ENCODE peak calls at places on chromosomes 1 and 21, in five cellular contexts. V is GM12891, M is body of pancreas, P is prostate gland, Y is heart left ventricle. I is an unnamed sample.

GRCh38 chr1:117605164-117605810 is 561 bp upstream of the TENT5C start:
- DNase-seq in V (no peak), M (peak), P (peak), Y (peak), I (no peak)

GRCh38 chr21:28207776-28208175 is 784.9 kb downstream of the LTN1 start:
- DNase-seq in V (no peak), M (no peak), P (no peak), Y (no peak), I (no peak)

GRCh38 chr1:99776133-99776532 is 9.7 kb upstream of the FRRS1 start:
- DNase-seq in V (no peak), M (no peak), P (no peak), Y (no peak), I (no peak)

GRCh38 chr21:38751379-38752050 is 54.2 kb upstream of the ETS2 start:
- DNase-seq in V (no peak), M (no peak), P (no peak), Y (peak), I (no peak)

GRCh38 chr1:22190731-22191130 is 47.8 kb upstream of the WNT4 start:
- DNase-seq in V (no peak), M (no peak), P (no peak), Y (no peak), I (no peak)

GRCh38 chr1:41957568-41957967 is 38.8 kb upstream of the HIVEP3 start:
- DNase-seq in V (no peak), M (no peak), P (no peak), Y (peak), I (peak)

GRCh38 chr1:169236143-169236542 is 129.7 kb downstream of the ATP1B1 start:
- DNase-seq in V (no peak), M (no peak), P (no peak), Y (no peak), I (no peak)

GRCh38 chr1:216325946-216326345 is 97.3 kb downstream of the USH2A start:
- DNase-seq in V (no peak), M (no peak), P (no peak), Y (no peak), I (no peak)

GRCh38 chr1:219488275-219488674 is 124.6 kb downstream of the ZC3H11B start:
- DNase-seq in V (no peak), M (no peak), P (no peak), Y (no peak), I (no peak)

GRCh38 chr1:7888248-7889010 is 35.6 kb upstream of the UTS2 start:
- DNase-seq in V (no peak), M (no peak), P (no peak), Y (no peak), I (no peak)

GRCh38 chr1:76274302-76274701 is 199.8 kb downstream of the ST6GALNAC3 start:
- DNase-seq in V (no peak), M (no peak), P (no peak), Y (no peak), I (no peak)

GRCh38 chr1:226634156-226634588 is 85.6 kb downstream of the STUM start:
- DNase-seq in V (peak), M (peak), P (peak), Y (peak), I (peak)

GRCh38 chr1:79614762-79615161 is 608.2 kb upstream of the ADGRL4 start:
- DNase-seq in V (no peak), M (no peak), P (no peak), Y (no peak), I (no peak)

GRCh38 chr1:215717677-215718076 is 150.6 kb downstream of the KCTD3 start:
- DNase-seq in V (no peak), M (no peak), P (no peak), Y (no peak), I (no peak)

GRCh38 chr1:85200870-85201339 is at the start of gene SYDE2:
- DNase-seq in V (peak), M (peak), P (peak), Y (peak), I (peak)

GRCh38 chr1:40802078-40803075 is 18.8 kb downstream of the KCNQ4 start:
- DNase-seq in V (peak), M (peak), P (peak), Y (peak), I (no peak)

GRCh38 chr1:195956845-195957244 is 651.4 kb downstream of the KCNT2 start:
- DNase-seq in V (no peak), M (no peak), P (no peak), Y (no peak), I (no peak)

GRCh38 chr1:213973129-213973528 is 14.6 kb upstream of the PROX1 start:
- DNase-seq in V (no peak), M (no peak), P (no peak), Y (no peak), I (no peak)

GRCh38 chr1:84845357-84845756 is 47.6 kb downstream of the LPAR3 start:
- DNase-seq in V (no peak), M (no peak), P (no peak), Y (no peak), I (no peak)

GRCh38 chr1:238409191-238409846 is 518.6 kb upstream of the ZP4 start:
- DNase-seq in V (no peak), M (no peak), P (no peak), Y (no peak), I (peak)

GRCh38 chr1:5992814-5993552 is 758 bp upstream of the NPHP4 start:
- DNase-seq in V (no peak), M (no peak), P (no peak), Y (no peak), I (peak)

GRCh38 chr1:5991784-5992033 is 516 bp downstream of the NPHP4 start:
- DNase-seq in V (peak), M (no peak), P (no peak), Y (no peak), I (peak)

GRCh38 chr1:5990913-5991783 is 1.1 kb downstream of the NPHP4 start:
- DNase-seq in V (peak), M (peak), P (no peak), Y (no peak), I (peak)

GRCh38 chr1:5993553-5994510 is 1.6 kb upstream of the NPHP4 start:
- DNase-seq in V (no peak), M (no peak), P (no peak), Y (no peak), I (no peak)

DNA sequence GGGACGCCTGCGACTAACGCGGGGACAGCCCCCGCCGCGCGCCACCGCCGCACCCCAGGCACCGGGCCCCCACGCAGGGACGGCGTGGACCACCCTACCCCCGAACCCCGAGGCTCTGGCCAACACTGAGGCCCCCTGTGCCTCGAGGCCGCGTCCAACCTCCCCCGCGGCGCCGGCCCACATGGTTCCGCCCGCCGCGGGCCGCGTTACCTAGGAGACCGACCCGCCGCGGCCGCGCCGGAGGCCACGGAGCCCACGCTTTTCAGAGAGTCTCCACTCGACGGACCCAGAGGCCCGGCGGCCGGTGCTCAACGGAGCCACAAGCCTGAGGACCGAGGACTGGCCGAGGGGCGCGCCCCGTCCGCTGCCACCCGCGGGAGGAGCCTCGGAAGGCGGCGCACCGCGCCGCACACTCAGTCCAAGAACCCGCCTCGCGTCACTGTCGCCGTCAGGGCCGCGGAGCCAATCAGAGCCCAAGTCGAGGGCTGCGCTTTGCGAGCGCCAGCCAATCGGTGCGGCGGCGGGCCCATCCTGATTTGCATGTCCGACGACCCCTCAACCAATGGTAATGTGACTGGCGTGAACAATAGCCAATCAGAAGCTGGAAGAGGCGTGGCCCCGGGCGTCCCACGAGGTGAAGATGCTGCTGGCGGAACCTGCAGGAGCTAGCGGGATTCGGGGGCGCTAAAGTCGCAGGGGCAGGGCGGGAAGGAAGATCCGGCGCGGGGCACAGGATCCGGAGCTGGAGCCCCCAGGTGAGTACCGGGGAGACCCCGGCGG is at the start of gene NPHP4:
- DNase-seq in V (peak), M (peak), P (peak), Y (peak), I (peak)
- TF ChIP-seq POLR2A in V (no peak), M (no peak), P (peak), Y (no peak), I (peak)

GRCh38 chr1:179816196-179816960 is 61.2 kb downstream of the TOR1AIP2 start:
- DNase-seq in V (no peak), M (no peak), P (no peak), Y (peak), I (no peak)
- TF ChIP-seq POLR2A in V (no peak), M (no peak), P (no peak), Y (no peak), I (no peak)

DNA sequence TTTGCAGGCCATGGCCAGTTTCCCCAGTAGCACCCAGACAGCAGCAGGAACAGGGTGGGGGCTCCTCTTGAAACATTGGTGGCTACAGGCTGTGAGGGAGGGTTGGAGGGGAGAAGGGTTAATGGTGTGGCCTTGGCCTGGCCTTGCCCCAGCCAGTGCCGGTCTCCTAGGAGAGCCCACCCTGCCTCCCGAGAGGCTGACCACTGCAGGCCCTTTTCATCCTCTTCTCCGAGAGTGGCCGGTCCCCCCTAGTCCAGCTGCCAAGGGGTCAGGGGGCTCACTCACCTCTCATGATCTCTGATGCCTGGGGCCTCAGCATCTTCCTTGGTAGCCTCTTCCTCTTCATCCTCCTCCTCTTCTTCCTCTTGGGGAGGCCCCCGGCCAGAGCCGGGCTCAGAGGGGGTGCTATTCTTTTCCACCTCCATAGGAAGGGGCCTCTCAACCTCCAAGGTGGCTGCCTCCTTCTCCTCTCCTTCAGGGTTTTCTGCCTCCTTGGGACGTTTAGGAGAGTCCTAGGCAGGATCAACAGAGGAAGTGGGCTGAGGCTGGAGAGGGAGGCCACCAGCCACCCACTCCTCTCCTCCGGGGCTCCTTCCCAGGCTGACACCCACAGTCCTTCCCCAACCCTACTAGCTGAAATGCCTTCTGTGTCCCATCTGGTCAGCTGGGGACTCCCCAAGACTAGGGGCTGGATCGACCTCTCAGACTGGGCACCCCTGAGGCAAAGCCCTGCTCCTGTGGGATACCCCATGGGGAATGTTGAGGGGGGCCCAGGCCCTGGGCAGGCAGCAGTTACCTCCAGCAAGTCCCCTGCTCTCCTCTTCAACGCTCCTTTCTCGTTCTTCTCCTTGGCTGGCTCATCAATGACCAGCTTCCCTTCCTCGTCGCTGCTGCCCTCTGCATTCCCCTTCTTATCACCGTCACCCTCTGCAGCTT is 2.7 kb upstream of the MRPL24 start:
- DNase-seq in V (no peak), M (no peak), P (no peak), Y (peak), I (no peak)
- TF ChIP-seq POLR2A in V (no peak), M (no peak), P (no peak), Y (no peak), I (no peak)

DNA sequence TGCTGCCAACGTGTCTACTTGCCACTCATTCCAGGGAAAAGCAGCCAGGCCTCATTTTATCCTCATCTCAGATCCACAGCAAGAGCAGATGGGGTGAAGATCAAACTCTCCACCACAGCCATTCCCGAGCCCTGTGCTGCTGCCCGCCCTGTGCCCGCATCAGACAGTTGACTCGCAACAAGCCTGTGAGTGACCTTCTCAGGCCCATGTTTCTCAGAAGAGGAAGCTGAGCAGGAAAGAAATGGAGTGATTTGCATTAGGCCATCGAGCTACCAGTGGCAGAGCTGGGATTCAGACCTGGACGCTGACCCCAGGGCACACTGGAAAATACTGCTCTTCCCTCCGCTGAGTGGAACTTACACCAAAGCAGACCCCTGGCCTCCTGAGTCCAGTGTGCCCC is 1.2 kb downstream of the CNR2 start:
- DNase-seq in V (no peak), M (no peak), P (no peak), Y (no peak), I (no peak)
- TF ChIP-seq POLR2A in V (no peak), M (no peak), P (no peak), Y (no peak), I (no peak)

I was measured in H54.